ENCODE peak calls at places on chromosomes 3 and 15, in eight cellular contexts. E, I, K, Z, J, P, B and Y are unnamed samples.
A peak's percentile ranks its signal among the peaks of the same experiment; 100 is the strongest.

GRCh38 chr3:157247391-157247790 is 87.4 kb upstream of the CCNL1 start:
- DNase-seq in E (no peak), I (no peak), K (no peak), Z (no peak), J (no peak), P (no peak), B (no peak), Y (no peak)

GRCh38 chr15:45635191-45635638 is 386 bp downstream of the SQOR start:
- DNase-seq in E (peak; percentile 82), I (peak; percentile 59), K (peak; percentile 94), Z (peak; percentile 74), J (peak; percentile 36), P (no peak), B (peak; percentile 85), Y (peak; percentile 29)

GRCh38 chr3:138332472-138333073 is 2.9 kb upstream of the NME9 start:
- DNase-seq in E (no peak), I (no peak), K (no peak), Z (no peak), J (peak; percentile 40), P (no peak), B (no peak), Y (no peak)

GRCh38 chr15:91021516-91022074 is 799 bp downstream of the VPS33B start:
- DNase-seq in E (no peak), I (no peak), K (no peak), Z (no peak), J (no peak), P (peak; percentile 39), B (no peak), Y (no peak)

GRCh38 chr3:132256984-132257383 is 60.2 kb upstream of the ACP3 start:
- DNase-seq in E (peak; percentile 56), I (no peak), K (no peak), Z (no peak), J (no peak), P (peak; percentile 37), B (no peak), Y (no peak)

GRCh38 chr3:133487920-133488540 is 85.5 kb upstream of the CDV3 start:
- DNase-seq in E (peak; percentile 76), I (no peak), K (no peak), Z (no peak), J (peak; percentile 12), P (no peak), B (no peak), Y (no peak)

GRCh38 chr3:184314700-184315505 is 497 bp downstream of the EIF4G1 start:
- DNase-seq in E (peak; percentile 81), I (peak; percentile 88), K (peak; percentile 94), Z (peak; percentile 82), J (no peak), P (peak; percentile 66), B (peak; percentile 94), Y (peak; percentile 91)

GRCh38 chr15:49215768-49216739 is 46.0 kb downstream of the GALK2 start:
- DNase-seq in E (no peak), I (no peak), K (no peak), Z (peak; percentile 72), J (no peak), P (peak; percentile 20), B (no peak), Y (no peak)

DNA sequence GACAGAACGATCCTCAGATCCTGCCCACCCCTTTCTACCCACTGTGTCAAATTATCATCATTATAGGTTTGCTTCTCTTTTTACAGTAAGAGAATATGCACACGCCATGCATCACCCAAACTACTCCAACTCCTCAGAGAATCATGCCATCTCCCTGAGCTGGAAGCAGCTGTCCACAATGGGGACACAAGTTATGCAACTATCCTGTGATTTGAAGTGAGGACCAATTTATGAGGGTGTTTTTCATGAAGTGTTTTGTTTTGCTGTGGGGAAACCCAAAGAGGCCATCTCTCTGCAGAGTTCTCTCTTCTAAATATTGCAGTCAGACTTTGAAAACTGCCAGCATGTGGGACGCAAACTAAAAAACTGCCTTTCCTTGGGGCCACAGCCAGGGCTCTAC is 35.8 kb upstream of the TNFSF10 start:
- DNase-seq in E (no peak), I (no peak), K (no peak), Z (no peak), J (no peak), P (no peak), B (no peak), Y (no peak)
- TF ChIP-seq CTCF in E (no peak), I (no peak), K (no peak), Z (no peak), J (no peak), P (no peak), B (no peak), Y (no peak)

DNA sequence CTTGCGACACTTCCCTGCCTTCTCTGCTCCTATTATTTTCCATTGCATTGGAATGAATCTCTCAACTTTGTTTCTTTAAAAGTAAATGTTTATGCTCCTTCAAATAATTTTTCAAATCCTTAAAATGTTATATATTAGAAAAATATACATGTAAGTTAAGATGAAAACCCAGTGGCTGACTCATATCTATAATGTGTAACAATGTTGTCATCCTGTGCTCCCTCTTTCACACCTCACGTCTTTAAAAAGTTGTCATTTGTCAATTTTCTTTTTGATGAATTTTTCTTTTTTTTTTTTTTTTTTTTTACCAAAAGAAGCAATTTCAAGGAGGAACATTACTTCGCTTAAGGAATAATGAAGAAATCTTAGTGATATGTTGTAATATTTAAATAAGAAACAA is 3.7 kb downstream of the RBMS3 start:
- DNase-seq in E (no peak), I (no peak), K (no peak), Z (no peak), J (no peak), P (peak; percentile 25), B (no peak), Y (no peak)
- H3K4me1 ChIP-seq in E (no peaks in the 10 kb centered on the region), I (peaks cover 5% of the 10 kb centered on the region), K (peaks cover 19% of the 10 kb centered on the region), Z (no peaks in the 10 kb centered on the region), J (peaks cover 52% of the 10 kb centered on the region), P (peaks cover 11% of the 10 kb centered on the region), B (peaks cover 14% of the 10 kb centered on the region), Y (peaks cover 3% of the 10 kb centered on the region)

GRCh38 chr3:81871358-81872152 is 110.1 kb upstream of the GBE1 start:
- DNase-seq in E (no peak), I (no peak), K (no peak), Z (no peak), J (no peak), P (no peak), B (no peak), Y (no peak)
- TF ChIP-seq CTCF in E (no peak), I (no peak), K (no peak), Z (no peak), J (no peak), P (no peak), B (no peak), Y (no peak)

GRCh38 chr3:113283306-113283705 is 71.9 kb downstream of the BOC start:
- DNase-seq in E (no peak), I (no peak), K (no peak), Z (no peak), J (no peak), P (no peak), B (no peak), Y (no peak)
- H3K4me1 ChIP-seq in E (no peaks in the 10 kb centered on the region), I (peaks cover 16% of the 10 kb centered on the region), K (no peaks in the 10 kb centered on the region), Z (no peaks in the 10 kb centered on the region), J (peaks cover 20% of the 10 kb centered on the region), P (peaks cover 29% of the 10 kb centered on the region), B (peaks cover 3% of the 10 kb centered on the region), Y (no peaks in the 10 kb centered on the region)

GRCh38 chr15:71573599-71573998 is 236.8 kb upstream of the NR2E3 start:
- DNase-seq in E (no peak), I (no peak), K (no peak), Z (no peak), J (no peak), P (no peak), B (no peak), Y (no peak)

GRCh38 chr15:71577071-71577470 is 233.3 kb upstream of the NR2E3 start:
- DNase-seq in E (no peak), I (no peak), K (no peak), Z (no peak), J (no peak), P (no peak), B (no peak), Y (no peak)

GRCh38 chr15:71571641-71572040 is 238.7 kb upstream of the NR2E3 start:
- DNase-seq in E (no peak), I (no peak), K (no peak), Z (no peak), J (no peak), P (no peak), B (no peak), Y (no peak)

GRCh38 chr15:71572452-71573053 is 237.8 kb upstream of the NR2E3 start:
- DNase-seq in E (no peak), I (no peak), K (no peak), Z (peak; percentile 68), J (peak; percentile 40), P (peak; percentile 77), B (no peak), Y (no peak)

DNA sequence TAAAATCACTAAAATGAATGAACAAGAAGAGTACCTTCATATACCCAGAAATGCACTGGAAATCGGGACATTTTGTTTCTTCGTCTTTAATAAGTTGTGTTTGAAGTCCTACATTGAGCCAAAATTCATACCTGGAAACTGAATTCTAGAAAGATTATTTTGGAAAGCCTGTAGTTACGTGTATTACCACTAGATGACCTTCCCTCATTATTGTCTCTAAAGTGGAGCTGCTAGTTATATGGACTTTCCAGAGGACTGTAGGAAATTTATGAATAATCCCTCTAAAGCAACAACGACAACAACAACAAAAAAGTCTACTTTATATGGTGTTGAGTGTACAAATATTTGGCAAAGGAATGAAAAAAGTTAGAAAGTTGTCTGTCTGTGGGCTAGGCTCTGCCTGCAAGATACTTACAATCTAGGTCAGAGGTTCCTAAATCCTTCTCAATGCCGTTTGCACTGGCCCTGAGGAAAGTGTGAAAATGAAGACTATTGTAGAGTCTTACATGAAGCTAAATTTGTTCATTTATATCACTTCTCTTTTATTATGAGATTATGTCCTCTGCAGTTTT is 234.8 kb upstream of the NR2E3 start:
- DNase-seq in E (no peak), I (no peak), K (no peak), Z (no peak), J (peak; percentile 25), P (no peak), B (no peak), Y (no peak)
- TF ChIP-seq CTCF in E (peak; percentile 12), I (no peak), K (no peak), Z (no peak), J (peak; percentile 78), P (peak; percentile 66), B (peak; percentile 28), Y (peak; percentile 31)

GRCh38 chr3:152298393-152299242 is 29.9 kb downstream of the MBNL1 start:
- DNase-seq in E (peak; percentile 78), I (peak; percentile 54), K (no peak), Z (peak; percentile 77), J (peak; percentile 34), P (peak; percentile 89), B (no peak), Y (peak; percentile 84)

GRCh38 chr3:152296382-152296781 is 27.7 kb downstream of the MBNL1 start:
- DNase-seq in E (no peak), I (no peak), K (no peak), Z (no peak), J (no peak), P (no peak), B (no peak), Y (no peak)

GRCh38 chr3:152295834-152296233 is 27.1 kb downstream of the MBNL1 start:
- DNase-seq in E (no peak), I (no peak), K (no peak), Z (no peak), J (no peak), P (no peak), B (no peak), Y (no peak)

GRCh38 chr3:152295344-152295743 is 26.6 kb downstream of the MBNL1 start:
- DNase-seq in E (no peak), I (no peak), K (no peak), Z (no peak), J (no peak), P (no peak), B (no peak), Y (no peak)

GRCh38 chr3:152296990-152297389 is 28.3 kb downstream of the MBNL1 start:
- DNase-seq in E (no peak), I (no peak), K (no peak), Z (no peak), J (no peak), P (no peak), B (no peak), Y (no peak)
- H3K4me1 ChIP-seq in E (peaks cover 69% of the 10 kb centered on the region), I (peaks cover 6% of the 10 kb centered on the region), K (peaks cover 100% of the 10 kb centered on the region), Z (peaks cover 4% of the 10 kb centered on the region), J (peaks cover 75% of the 10 kb centered on the region), P (peaks cover 31% of the 10 kb centered on the region), B (peaks cover 42% of the 10 kb centered on the region), Y (peaks cover 62% of the 10 kb centered on the region)